ENCODE peak calls at places on chromosome 13, in four cellular contexts. M is transverse colon, F is HepG2, D is ovary. L is an unnamed sample.

GRCh38 chr13:48401480-48401879 is 11.4 kb downstream of the LPAR6 start:
- DNase-seq in M (no peak), F (no peak), D (no peak), L (no peak)

GRCh38 chr13:51105046-51105445 is 6.0 kb downstream of the C13orf42 start:
- DNase-seq in M (no peak), F (no peak), D (no peak), L (no peak)

GRCh38 chr13:74681891-74682290 is 547.7 kb upstream of the KLF12 start:
- DNase-seq in M (no peak), F (no peak), D (no peak), L (no peak)

GRCh38 chr13:41403983-41404382 is 53.4 kb upstream of the RGCC start:
- DNase-seq in M (no peak), F (no peak), D (no peak), L (no peak)

GRCh38 chr13:46698910-46699460 is 98.0 kb downstream of the ESD start:
- DNase-seq in M (no peak), F (no peak), D (no peak), L (no peak)

GRCh38 chr13:25286308-25286968 is 850 bp downstream of the MTMR6 start:
- DNase-seq in M (peak), F (peak), D (no peak), L (no peak)

GRCh38 chr13:101917833-101918755 is 465.6 kb downstream of the ITGBL1 start:
- DNase-seq in M (no peak), F (no peak), D (no peak), L (no peak)

GRCh38 chr13:110620596-110620995 is 5.3 kb downstream of the NAXD start:
- DNase-seq in M (no peak), F (no peak), D (no peak), L (no peak)

GRCh38 chr13:112907916-112908315 is 61.1 kb upstream of the MCF2L start:
- DNase-seq in M (no peak), F (peak), D (peak), L (no peak)

GRCh38 chr13:85864963-85865530 is 65.8 kb upstream of the SLITRK6 start:
- DNase-seq in M (no peak), F (peak), D (no peak), L (no peak)

GRCh38 chr13:109836629-109837607 is 50.5 kb upstream of the IRS2 start:
- DNase-seq in M (peak), F (peak), D (no peak), L (peak)

GRCh38 chr13:113976711-113977684 is 3.1 kb upstream of the C13orf46 start:
- DNase-seq in M (no peak), F (no peak), D (peak), L (no peak)

GRCh38 chr13:113903361-113903760 is 39.5 kb upstream of the GAS6 start:
- DNase-seq in M (no peak), F (no peak), D (peak), L (peak)

GRCh38 chr13:60562081-60562764 is 165.2 kb downstream of the TDRD3 start:
- DNase-seq in M (no peak), F (no peak), D (no peak), L (no peak)

GRCh38 chr13:101784313-101784712 is 331.8 kb downstream of the ITGBL1 start:
- DNase-seq in M (no peak), F (no peak), D (no peak), L (no peak)

GRCh38 chr13:39596685-39597084 is 6.3 kb downstream of the LHFPL6 start:
- DNase-seq in M (no peak), F (no peak), D (no peak), L (no peak)

GRCh38 chr13:27921421-27921960 is 1.7 kb downstream of the PDX1 start:
- DNase-seq in M (no peak), F (no peak), D (no peak), L (no peak)

GRCh38 chr13:97386832-97387486 is 47.0 kb upstream of the RAP2A start:
- DNase-seq in M (peak), F (no peak), D (no peak), L (no peak)

GRCh38 chr13:110229905-110230563 is 76.9 kb downstream of the COL4A1 start:
- DNase-seq in M (no peak), F (no peak), D (no peak), L (no peak)

GRCh38 chr13:99087954-99088491 is 110.2 kb upstream of the DOCK9 start:
- DNase-seq in M (peak), F (no peak), D (no peak), L (no peak)

GRCh38 chr13:112032186-112032835 is 34.6 kb upstream of the SOX1 start:
- DNase-seq in M (no peak), F (no peak), D (no peak), L (no peak)

GRCh38 chr13:44003481-44003880 is 123.8 kb downstream of the LACC1 start:
- DNase-seq in M (no peak), F (no peak), D (no peak), L (no peak)

GRCh38 chr13:33927315-33927714 is 109.4 kb downstream of the RFC3 start:
- DNase-seq in M (no peak), F (no peak), D (no peak), L (no peak)

GRCh38 chr13:40217675-40218074 is 448.8 kb downstream of the FOXO1 start:
- DNase-seq in M (no peak), F (no peak), D (no peak), L (no peak)

GRCh38 chr13:113759525-113760137 is 605 bp downstream of the TMEM255B start:
- DNase-seq in M (no peak), F (no peak), D (peak), L (peak)

GRCh38 chr13:104098421-104098820 is 1032.2 kb upstream of the SLC10A2 start:
- DNase-seq in M (no peak), F (no peak), D (no peak), L (no peak)

GRCh38 chr13:50277127-50277526 is 261.9 kb downstream of the KCNRG start:
- DNase-seq in M (no peak), F (no peak), D (no peak), L (no peak)

GRCh38 chr13:23505007-23505406 is 65.2 kb upstream of the TNFRSF19 start:
- DNase-seq in M (no peak), F (no peak), D (no peak), L (no peak)

GRCh38 chr13:23609414-23610186 is 39.4 kb downstream of the TNFRSF19 start:
- DNase-seq in M (no peak), F (no peak), D (peak), L (no peak)

GRCh38 chr13:98919566-98919965 is 58.3 kb downstream of the DOCK9 start:
- DNase-seq in M (no peak), F (no peak), D (no peak), L (no peak)

GRCh38 chr13:80040977-80041310 is 300.0 kb downstream of the SPRY2 start:
- DNase-seq in M (no peak), F (no peak), D (no peak), L (no peak)

GRCh38 chr13:90055121-90055520 is 1292.4 kb upstream of the MIR17HG start:
- DNase-seq in M (no peak), F (no peak), D (no peak), L (no peak)
- TF ChIP-seq EP300 in M (no peak), F (no peak), D (no peak), L (no peak)

GRCh38 chr13:26497991-26498423 is 59.5 kb upstream of the WASF3 start:
- DNase-seq in M (no peak), F (no peak), D (no peak), L (no peak)
- TF ChIP-seq EP300 in M (no peak), F (no peak), D (no peak), L (no peak)

GRCh38 chr13:29805994-29806748 is 44.2 kb downstream of the UBL3 start:
- DNase-seq in M (no peak), F (no peak), D (no peak), L (no peak)
- TF ChIP-seq EP300 in M (no peak), F (no peak), D (no peak), L (no peak)

DNA sequence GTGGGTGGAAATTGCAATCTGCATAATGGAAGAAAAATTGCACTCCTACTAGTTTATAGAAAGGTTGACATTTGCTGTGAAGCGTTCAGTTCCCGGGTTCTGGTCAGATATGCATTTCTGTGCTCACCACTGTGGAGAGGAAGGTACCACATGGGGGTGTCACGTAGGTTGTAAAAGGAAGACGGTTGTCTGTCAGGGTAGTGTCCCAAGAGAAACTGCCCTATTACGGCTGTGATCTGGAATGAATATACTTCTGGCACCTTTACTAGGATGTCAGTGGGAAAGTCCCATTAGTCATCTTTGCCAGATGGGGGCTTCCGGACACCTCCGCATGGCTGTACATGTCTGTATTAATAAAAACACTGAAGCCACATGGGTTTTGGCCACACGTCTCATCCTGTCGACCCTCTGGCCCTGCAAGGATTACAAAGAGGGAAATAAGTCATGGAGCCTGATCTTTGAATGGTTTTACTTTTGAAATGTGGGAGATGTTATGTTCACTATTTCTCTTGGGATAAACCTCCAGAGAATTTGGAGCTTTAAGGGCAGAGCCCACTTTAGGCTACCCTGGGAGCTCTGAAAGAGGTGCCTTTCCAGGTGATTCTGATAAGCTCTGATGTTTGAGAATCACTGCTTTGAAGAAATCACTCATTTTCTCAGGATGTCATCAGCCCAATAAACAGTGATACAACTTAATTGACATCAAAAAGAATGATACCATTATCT is 133.9 kb downstream of the AKAP11 start:
- DNase-seq in M (no peak), F (no peak), D (no peak), L (no peak)
- TF ChIP-seq EP300 in M (no peak), F (no peak), D (no peak), L (no peak)

DNA sequence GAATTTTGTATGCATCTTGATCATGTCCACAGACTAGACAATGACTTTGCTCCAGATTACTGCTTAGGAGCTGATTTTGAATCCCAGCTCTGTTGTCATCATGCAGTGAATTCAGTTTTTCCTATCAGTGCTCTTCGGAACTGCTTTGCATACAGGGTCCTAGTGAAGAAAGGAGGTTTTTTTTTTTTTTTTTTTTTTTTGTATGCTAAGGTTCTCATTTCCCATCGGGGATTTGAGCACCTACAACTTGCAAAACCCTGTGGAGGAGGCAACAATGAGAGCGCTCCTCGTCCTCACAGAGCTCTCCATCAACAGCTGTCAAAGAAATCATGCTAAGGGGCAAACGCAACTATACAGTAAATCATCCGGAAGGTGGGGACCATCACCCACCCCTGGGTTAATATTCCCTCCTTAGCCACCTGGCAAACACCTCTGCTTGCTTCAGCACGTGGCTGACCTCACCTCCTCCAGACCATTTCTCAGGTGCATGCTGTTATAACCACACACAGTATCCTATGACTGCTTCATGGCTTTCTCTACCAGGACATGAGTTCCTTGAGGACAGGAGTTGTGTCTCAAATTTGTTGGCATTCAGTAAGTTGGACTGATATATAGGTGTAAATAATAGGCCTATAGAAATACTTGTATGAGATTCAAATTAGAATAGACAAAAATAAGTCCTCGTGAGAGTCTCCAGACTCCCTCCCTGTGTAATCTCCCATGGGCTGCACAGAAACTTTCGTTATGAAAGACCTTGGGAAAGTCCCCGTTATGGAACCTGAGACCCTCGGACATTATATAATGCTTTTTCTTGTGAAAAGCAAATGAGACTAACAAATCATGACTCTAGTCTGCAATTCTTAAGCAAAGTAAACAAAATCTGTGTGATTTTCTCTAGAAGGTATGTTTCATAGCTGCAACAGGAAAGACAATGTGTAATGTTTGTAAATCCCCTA is 113.8 kb downstream of the KATNAL1 start:
- DNase-seq in M (no peak), F (no peak), D (no peak), L (no peak)
- TF ChIP-seq EP300 in M (no peak), F (no peak), D (no peak), L (no peak)

L was measured in stomach.